ENCODE peak calls at places on chromosomes 2 and 18, in six cellular contexts. R, K, H, D, O and Q are unnamed samples.

GRCh38 chr2:170076189-170076588 is 101.8 kb upstream of the MYO3B start:
- DNase-seq in R (no peak), K (no peak), H (no peak), D (no peak), O (no peak), Q (no peak)

GRCh38 chr2:62435720-62436119 is 70.3 kb downstream of the TMEM17 start:
- DNase-seq in R (no peak), K (no peak), H (no peak), D (no peak), O (no peak), Q (no peak)

GRCh38 chr2:184312970-184313369 is 285.4 kb upstream of the ZNF804A start:
- DNase-seq in R (no peak), K (no peak), H (no peak), D (no peak), O (no peak), Q (no peak)

GRCh38 chr2:2152451-2152850 is 178.6 kb downstream of the MYT1L start:
- DNase-seq in R (no peak), K (no peak), H (no peak), D (no peak), O (no peak), Q (no peak)

GRCh38 chr2:173880561-173880960 is 84.6 kb downstream of the SP3 start:
- DNase-seq in R (no peak), K (no peak), H (no peak), D (no peak), O (no peak), Q (no peak)

GRCh38 chr2:240783819-240784621 is 36.0 kb downstream of the KIF1A start:
- DNase-seq in R (peak), K (peak), H (no peak), D (peak), O (peak), Q (no peak)

GRCh38 chr2:176261136-176261535 is 8.1 kb upstream of the MTX2 start:
- DNase-seq in R (no peak), K (no peak), H (no peak), D (no peak), O (no peak), Q (no peak)

GRCh38 chr2:96523659-96524481 is 12.7 kb upstream of the ARID5A start:
- DNase-seq in R (peak), K (peak), H (no peak), D (no peak), O (no peak), Q (no peak)

GRCh38 chr2:48450936-48451602 is 78.9 kb upstream of the STON1 start:
- DNase-seq in R (no peak), K (no peak), H (no peak), D (no peak), O (no peak), Q (no peak)

GRCh38 chr18:55672574-55673361 is 84.8 kb upstream of the TCF4 start:
- DNase-seq in R (no peak), K (no peak), H (no peak), D (no peak), O (no peak), Q (no peak)

GRCh38 chr2:26574900-26575560 is 66.1 kb downstream of the CIB4 start:
- DNase-seq in R (peak), K (no peak), H (no peak), D (peak), O (no peak), Q (no peak)

GRCh38 chr18:332721-333513 is 65.1 kb upstream of the THOC1 start:
- DNase-seq in R (no peak), K (peak), H (no peak), D (no peak), O (no peak), Q (no peak)

GRCh38 chr18:54210463-54210862 is 14.0 kb downstream of the MBD2 start:
- DNase-seq in R (no peak), K (no peak), H (no peak), D (no peak), O (no peak), Q (no peak)

GRCh38 chr18:4755848-4756247 is 300.7 kb upstream of the DLGAP1 start:
- DNase-seq in R (no peak), K (no peak), H (no peak), D (no peak), O (no peak), Q (no peak)

GRCh38 chr18:11366410-11366809 is 217.0 kb upstream of the PIEZO2 start:
- DNase-seq in R (no peak), K (no peak), H (no peak), D (no peak), O (no peak), Q (peak)

GRCh38 chr2:19746611-19747309 is 155.0 kb downstream of the TTC32 start:
- DNase-seq in R (no peak), K (no peak), H (no peak), D (no peak), O (no peak), Q (no peak)

GRCh38 chr2:199468561-199469513 is 11.1 kb upstream of the SATB2 start:
- DNase-seq in R (peak), K (no peak), H (no peak), D (no peak), O (no peak), Q (no peak)

GRCh38 chr2:222320441-222321395 is 21.9 kb upstream of the PAX3 start:
- DNase-seq in R (peak), K (peak), H (no peak), D (no peak), O (no peak), Q (no peak)

GRCh38 chr2:159093496-159093895 is 125.1 kb downstream of the TANC1 start:
- DNase-seq in R (no peak), K (no peak), H (no peak), D (no peak), O (no peak), Q (no peak)

GRCh38 chr2:152609699-152610098 is 107.6 kb downstream of the PRPF40A start:
- DNase-seq in R (no peak), K (no peak), H (no peak), D (no peak), O (no peak), Q (no peak)

GRCh38 chr18:9095297-9096012 is 7.0 kb upstream of the NDUFV2 start:
- DNase-seq in R (no peak), K (no peak), H (no peak), D (no peak), O (no peak), Q (peak)

GRCh38 chr2:109348645-109349554 is 219.9 kb downstream of the SH3RF3 start:
- DNase-seq in R (no peak), K (peak), H (no peak), D (no peak), O (no peak), Q (no peak)

GRCh38 chr2:46800218-46800617 is 115.4 kb downstream of the MCFD2 start:
- DNase-seq in R (no peak), K (no peak), H (no peak), D (no peak), O (no peak), Q (no peak)

GRCh38 chr18:23684515-23685197 is 4.6 kb upstream of the LAMA3 start:
- DNase-seq in R (no peak), K (no peak), H (no peak), D (no peak), O (no peak), Q (peak)

GRCh38 chr2:212549463-212549862 is 10.9 kb upstream of the ERBB4 start:
- DNase-seq in R (no peak), K (no peak), H (no peak), D (no peak), O (no peak), Q (no peak)

GRCh38 chr2:42073739-42074138 is 25.9 kb downstream of the PKDCC start:
- DNase-seq in R (no peak), K (no peak), H (no peak), D (no peak), O (no peak), Q (no peak)

GRCh38 chr2:263774-264492 is at the start of gene SH3YL1:
- DNase-seq in R (peak), K (peak), H (no peak), D (peak), O (peak), Q (no peak)

GRCh38 chr2:169203952-169204351 is 134.6 kb downstream of the DHRS9 start:
- DNase-seq in R (no peak), K (no peak), H (no peak), D (no peak), O (no peak), Q (no peak)

GRCh38 chr2:223930002-223930976 is 14.8 kb downstream of the WDFY1 start:
- DNase-seq in R (no peak), K (peak), H (no peak), D (no peak), O (peak), Q (peak)

DNA sequence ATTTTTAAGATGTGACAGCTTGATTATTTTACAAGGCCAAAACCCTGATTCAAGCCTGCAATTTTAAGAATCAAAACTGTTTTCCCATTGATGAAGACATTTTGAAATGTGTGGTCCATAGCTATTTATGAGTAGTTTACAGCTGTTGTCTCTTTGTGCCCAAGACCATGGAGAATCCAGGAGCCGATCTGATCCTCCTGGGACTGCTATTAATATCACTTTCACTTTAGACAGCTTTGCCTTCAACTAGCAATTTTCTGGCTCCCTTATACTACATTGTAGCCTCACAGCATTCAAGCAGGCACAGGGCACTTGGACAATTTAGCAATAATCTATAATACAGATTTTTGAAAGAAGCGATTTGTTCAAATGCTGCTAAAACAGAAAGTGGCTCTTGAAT is 172.9 kb downstream of the SLC8A1 start:
- DNase-seq in R (no peak), K (no peak), H (no peak), D (no peak), O (no peak), Q (peak)
- H3K4me3 ChIP-seq in R (no peak), K (peak), H (no peak), D (peak), O (no peak), Q (no peak)

GRCh38 chr2:141316606-141317005 is 814.2 kb downstream of the LRP1B start:
- DNase-seq in R (no peak), K (no peak), H (no peak), D (no peak), O (no peak), Q (no peak)
- H3K4me3 ChIP-seq in R (no peak), K (no peak), H (no peak), D (no peak), O (no peak), Q (no peak)

DNA sequence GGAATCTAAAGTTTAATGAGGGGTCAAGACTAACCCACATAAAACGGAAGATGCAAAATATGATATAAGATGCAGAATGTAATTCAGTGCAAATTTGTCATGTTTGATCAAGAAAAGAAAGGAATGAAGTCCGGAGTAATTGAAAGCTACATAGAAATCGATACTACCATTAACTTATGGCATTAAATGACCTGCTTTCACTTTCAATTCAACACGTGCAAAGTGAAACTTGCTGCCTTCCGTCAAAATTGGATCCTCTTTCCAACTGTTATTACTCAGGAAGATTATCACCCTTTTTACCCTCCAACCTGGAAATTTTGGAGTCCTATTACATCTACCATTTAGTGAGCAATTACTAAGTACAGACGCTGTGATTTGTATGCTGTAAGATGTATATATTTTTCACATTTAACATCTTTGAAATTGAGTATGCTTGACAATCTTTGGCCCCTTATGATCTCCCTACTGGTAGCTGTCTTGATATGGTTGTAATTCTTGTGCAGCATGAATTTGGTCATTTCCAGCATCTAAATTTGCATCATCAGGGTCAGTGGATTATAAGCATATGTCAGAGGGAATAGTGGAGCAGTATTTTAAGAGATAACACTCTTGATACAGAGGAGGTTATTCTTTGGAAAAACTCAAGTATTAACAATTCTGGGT is 18.6 kb downstream of the UNC80 start:
- DNase-seq in R (no peak), K (no peak), H (no peak), D (no peak), O (no peak), Q (no peak)
- H3K4me3 ChIP-seq in R (no peak), K (peak), H (no peak), D (peak), O (peak), Q (no peak)

GRCh38 chr2:119678021-119678656 is 862 bp upstream of the TMEM177 start:
- DNase-seq in R (peak), K (no peak), H (no peak), D (peak), O (no peak), Q (no peak)
- H3K4me3 ChIP-seq in R (no peak), K (no peak), H (no peak), D (no peak), O (no peak), Q (no peak)

DNA sequence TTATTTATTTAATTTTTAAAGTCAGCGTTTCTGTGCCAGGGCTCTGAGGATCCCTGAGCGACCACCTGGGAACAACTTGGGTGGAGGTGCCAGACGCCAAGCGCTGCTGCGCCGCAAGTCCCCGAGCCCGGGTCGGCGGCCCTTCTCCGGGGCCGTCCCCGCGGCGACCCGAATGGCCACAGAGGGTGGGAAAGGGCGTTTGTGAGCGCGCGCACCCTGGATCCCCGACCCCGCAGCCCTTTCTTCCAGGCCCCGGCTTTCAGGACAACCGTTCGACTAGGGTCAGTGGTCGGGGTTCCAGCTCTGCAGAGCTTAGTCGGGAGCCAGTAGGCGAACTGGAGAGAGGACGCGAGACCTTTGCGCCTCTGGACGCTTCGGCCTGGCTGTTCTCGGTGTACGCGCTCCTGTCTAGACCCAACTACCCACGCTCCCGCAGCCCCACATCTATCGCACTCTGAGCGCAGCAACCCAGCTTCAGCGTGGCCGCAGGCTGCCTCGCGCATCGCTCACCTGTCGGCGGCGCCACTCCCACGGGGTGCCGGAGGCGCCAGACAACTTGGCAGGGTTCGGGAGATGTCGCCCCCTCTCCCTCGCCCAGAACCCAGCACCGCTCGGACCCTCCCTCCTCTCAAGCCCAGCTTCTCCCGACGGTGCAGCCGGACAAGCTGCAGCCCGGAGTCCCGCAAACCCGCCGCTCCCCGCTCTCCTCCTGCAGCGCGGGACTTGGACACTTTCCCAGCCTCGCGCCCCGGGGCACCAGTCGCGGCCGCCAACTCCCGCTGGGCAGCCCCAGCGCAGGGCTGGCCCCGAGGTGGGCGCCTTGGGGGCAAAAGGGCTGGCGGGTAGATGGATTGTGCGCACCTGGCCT is 785 bp downstream of the LYPD1 start:
- DNase-seq in R (peak), K (peak), H (no peak), D (no peak), O (no peak), Q (no peak)
- H3K4me3 ChIP-seq in R (no peak), K (peak), H (peak), D (peak), O (peak), Q (peak)

GRCh38 chr2:226184540-226184939 is 615.1 kb downstream of the IRS1 start:
- DNase-seq in R (no peak), K (no peak), H (no peak), D (no peak), O (no peak), Q (no peak)
- H3K4me3 ChIP-seq in R (no peak), K (no peak), H (no peak), D (no peak), O (no peak), Q (no peak)

DNA sequence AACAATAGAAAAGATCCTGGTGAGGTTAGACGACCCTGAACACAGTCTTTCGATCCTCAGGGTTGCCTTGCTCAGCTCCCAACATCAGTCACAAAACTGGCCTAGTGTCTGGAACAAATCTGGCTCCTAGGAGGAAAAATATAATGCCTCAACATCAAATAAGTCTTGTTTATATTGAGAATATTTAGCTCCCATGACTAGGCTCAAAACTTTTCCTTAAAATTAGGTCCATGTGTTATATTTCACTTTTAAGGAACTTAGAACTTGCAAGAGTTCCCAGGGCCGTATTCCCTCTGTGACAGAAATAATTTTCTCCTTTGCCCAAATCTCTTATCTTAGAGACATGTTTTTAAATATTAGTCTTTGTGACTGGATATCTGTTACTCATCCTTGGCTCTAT is 819.7 kb upstream of the ZEB2 start:
- DNase-seq in R (no peak), K (no peak), H (no peak), D (no peak), O (no peak), Q (no peak)
- H3K4me3 ChIP-seq in R (no peak), K (no peak), H (no peak), D (no peak), O (no peak), Q (no peak)

DNA sequence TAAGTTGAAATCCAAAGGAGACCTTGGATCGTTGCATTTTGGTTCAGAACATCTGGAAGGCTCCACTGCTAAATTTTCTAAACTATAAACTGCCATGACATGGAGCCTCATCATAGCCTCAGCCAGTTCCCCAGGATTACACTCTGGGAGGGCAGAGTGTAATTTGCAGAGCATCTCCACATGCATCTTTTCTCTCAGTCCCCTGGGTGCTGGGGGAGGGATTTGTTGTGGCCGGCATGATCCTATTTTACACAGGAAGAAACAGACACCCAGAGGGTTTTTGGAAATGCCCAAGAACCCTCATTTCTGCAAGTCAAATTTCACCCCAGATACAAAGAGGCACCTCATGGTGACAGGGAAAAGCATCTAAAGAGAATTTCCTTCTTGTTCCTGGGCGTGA is 40.9 kb upstream of the HDAC4 start:
- DNase-seq in R (no peak), K (no peak), H (no peak), D (no peak), O (no peak), Q (no peak)
- H3K4me3 ChIP-seq in R (no peak), K (no peak), H (no peak), D (no peak), O (peak), Q (no peak)

DNA sequence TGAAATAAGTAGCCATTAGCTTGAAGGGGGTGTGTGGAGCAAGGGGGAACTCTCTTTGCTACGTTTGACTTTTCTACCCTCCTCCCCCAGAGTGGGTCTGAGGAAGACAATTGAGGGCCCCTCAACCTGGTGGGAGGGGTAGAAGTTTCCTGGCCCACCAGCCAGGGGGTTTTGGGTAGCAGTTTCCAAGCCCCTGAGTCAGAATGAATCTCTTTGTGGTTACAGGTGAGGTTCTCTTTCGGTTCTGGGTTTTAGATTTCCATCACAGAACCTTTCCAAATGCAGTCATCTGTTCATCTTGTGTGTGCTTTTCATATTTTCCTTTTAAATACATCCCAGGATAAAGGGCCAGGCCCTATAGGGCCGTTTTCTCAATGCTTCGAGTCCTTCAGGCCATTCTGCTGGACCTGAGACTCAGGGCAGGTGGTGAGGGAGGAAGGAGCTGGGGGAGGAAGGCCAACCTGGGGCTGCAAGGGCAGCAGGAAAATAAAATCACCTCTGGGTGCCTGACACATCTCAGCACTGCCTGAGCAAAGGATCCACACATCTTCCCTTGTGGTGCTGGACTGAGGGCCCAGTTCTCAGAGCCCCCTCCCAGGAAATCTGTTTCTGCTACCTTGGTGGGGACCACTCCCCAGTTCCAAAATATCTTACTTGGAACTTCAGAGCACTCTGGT is 4.7 kb downstream of the LBH start:
- DNase-seq in R (no peak), K (no peak), H (no peak), D (no peak), O (no peak), Q (no peak)
- H3K4me3 ChIP-seq in R (no peak), K (no peak), H (peak), D (no peak), O (peak), Q (no peak)